ENCODE peak calls at places on chromosomes 7 and 10, in five cellular contexts. X, D, L, M and B are unnamed samples.
A peak's percentile ranks its signal among the peaks of the same experiment; 100 is the strongest.

GRCh38 chr7:84274029-84274638 is 79.5 kb upstream of the SEMA3A start:
- DNase-seq in L (no peak), M (peak; percentile 6), D (no peak), X (peak; percentile 6), B (no peak)

GRCh38 chr10:99880071-99880835 is 97.8 kb downstream of the ABCC2 start:
- DNase-seq in L (no peak), M (no peak), D (no peak), X (no peak), B (no peak)

GRCh38 chr10:104809288-104810090 is 168.4 kb downstream of the SORCS3 start:
- DNase-seq in D (peak; percentile 48), X (peak; percentile 99), L (no peak), M (peak; percentile 1), B (no peak)

GRCh38 chr10:69685426-69685801 is 55.4 kb downstream of the FAM241B start:
- DNase-seq in X (no peak), L (no peak), M (no peak), D (no peak), B (no peak)

GRCh38 chr10:50631052-50631451 is 7.3 kb upstream of the SGMS1 start:
- DNase-seq in X (no peak), M (no peak), L (no peak), D (no peak), B (no peak)

GRCh38 chr10:72316748-72317435 is 37.8 kb downstream of the DNAJB12 start:
- DNase-seq in X (no peak), L (peak; percentile 80), M (no peak), D (peak; percentile 41), B (no peak)

GRCh38 chr10:6753644-6754043 is 173.6 kb upstream of the PRKCQ start:
- DNase-seq in M (no peak), L (no peak), D (no peak), X (no peak), B (no peak)

GRCh38 chr7:123275036-123275753 is 75.4 kb upstream of the SLC13A1 start:
- DNase-seq in X (no peak), L (no peak), D (no peak), M (no peak), B (no peak)

GRCh38 chr10:89553064-89553734 is 17.8 kb upstream of the SLC16A12 start:
- DNase-seq in D (no peak), M (peak; percentile 94), X (peak; percentile 84), L (no peak), B (no peak)

GRCh38 chr7:95545007-95545615 is 51.2 kb downstream of the PDK4 start:
- DNase-seq in D (no peak), M (peak; percentile 66), X (peak; percentile 77), L (no peak), B (no peak)

GRCh38 chr10:96967847-96968246 is 135.7 kb downstream of the LCOR start:
- DNase-seq in X (no peak), D (no peak), M (peak; percentile 66), L (no peak), B (no peak)

GRCh38 chr10:117167346-117168134 is 29.5 kb upstream of the VAX1 start:
- DNase-seq in L (no peak), M (no peak), D (no peak), X (no peak), B (no peak)

GRCh38 chr7:92754756-92755581 is 81.4 kb downstream of the CDK6 start:
- DNase-seq in D (no peak), L (no peak), X (no peak), M (peak; percentile 75), B (peak; percentile 50)

GRCh38 chr10:71349401-71349800 is 30.3 kb downstream of the SLC29A3 start:
- DNase-seq in D (no peak), X (peak; percentile 73), M (no peak), L (no peak), B (no peak)

GRCh38 chr7:107105591-107106245 is 61.2 kb downstream of the PRKAR2B start:
- DNase-seq in M (no peak), X (no peak), L (no peak), D (no peak), B (no peak)

GRCh38 chr7:44257618-44258422 is 57.0 kb downstream of the YKT6 start:
- DNase-seq in D (peak; percentile 88), X (peak; percentile 91), L (peak; percentile 83), M (peak; percentile 82), B (peak; percentile 76)

GRCh38 chr7:107119376-107120100 is 49.3 kb upstream of the HBP1 start:
- DNase-seq in M (no peak), L (no peak), D (no peak), X (no peak), B (no peak)

GRCh38 chr10:71267508-71268240 is 51.4 kb upstream of the SLC29A3 start:
- DNase-seq in X (no peak), M (no peak), D (no peak), L (no peak), B (no peak)

GRCh38 chr10:71262027-71262426 is 49.7 kb downstream of the UNC5B start:
- DNase-seq in M (no peak), X (no peak), L (no peak), D (no peak), B (no peak)

GRCh38 chr7:158023157-158023556 is 564.5 kb downstream of the PTPRN2 start:
- DNase-seq in D (no peak), X (no peak), L (no peak), M (no peak), B (no peak)

GRCh38 chr10:28879875-28880381 is 202.6 kb downstream of the BAMBI start:
- DNase-seq in L (no peak), M (peak; percentile 43), D (no peak), X (no peak), B (no peak)

GRCh38 chr10:113438660-113439059 is 114.2 kb upstream of the HABP2 start:
- DNase-seq in M (peak; percentile 83), X (peak; percentile 25), L (no peak), D (no peak), B (no peak)

GRCh38 chr10:113441871-113442270 is 111.0 kb upstream of the HABP2 start:
- DNase-seq in X (no peak), M (no peak), L (no peak), D (no peak), B (no peak)

GRCh38 chr10:113444766-113445365 is 108.0 kb upstream of the HABP2 start:
- DNase-seq in D (no peak), X (no peak), M (no peak), L (no peak), B (no peak)

GRCh38 chr10:113442340-113442739 is 110.5 kb upstream of the HABP2 start:
- DNase-seq in M (no peak), X (no peak), L (no peak), D (no peak), B (no peak)

GRCh38 chr10:113441220-113441619 is 111.6 kb upstream of the HABP2 start:
- DNase-seq in L (no peak), M (peak; percentile 84), X (peak; percentile 4), D (no peak), B (no peak)
- TF ChIP-seq CTCF in L (no peak), M (peak; percentile 57), X (no peak), D (no peak), B (no peak)

GRCh38 chr7:101164071-101164840 is 1.1 kb downstream of the VGF start:
- DNase-seq in X (peak; percentile 56), D (peak; percentile 37), M (peak; percentile 65), L (no peak), B (no peak)

GRCh38 chr7:101166909-101167644 is 1.7 kb upstream of the VGF start:
- DNase-seq in M (no peak), X (no peak), D (no peak), L (no peak), B (no peak)

GRCh38 chr7:101165958-101166602 is 711 bp upstream of the VGF start:
- DNase-seq in D (no peak), M (no peak), X (no peak), L (no peak), B (no peak)

GRCh38 chr7:101166603-101166908 is 1.2 kb upstream of the VGF start:
- DNase-seq in D (no peak), X (no peak), L (no peak), M (no peak), B (no peak)

DNA sequence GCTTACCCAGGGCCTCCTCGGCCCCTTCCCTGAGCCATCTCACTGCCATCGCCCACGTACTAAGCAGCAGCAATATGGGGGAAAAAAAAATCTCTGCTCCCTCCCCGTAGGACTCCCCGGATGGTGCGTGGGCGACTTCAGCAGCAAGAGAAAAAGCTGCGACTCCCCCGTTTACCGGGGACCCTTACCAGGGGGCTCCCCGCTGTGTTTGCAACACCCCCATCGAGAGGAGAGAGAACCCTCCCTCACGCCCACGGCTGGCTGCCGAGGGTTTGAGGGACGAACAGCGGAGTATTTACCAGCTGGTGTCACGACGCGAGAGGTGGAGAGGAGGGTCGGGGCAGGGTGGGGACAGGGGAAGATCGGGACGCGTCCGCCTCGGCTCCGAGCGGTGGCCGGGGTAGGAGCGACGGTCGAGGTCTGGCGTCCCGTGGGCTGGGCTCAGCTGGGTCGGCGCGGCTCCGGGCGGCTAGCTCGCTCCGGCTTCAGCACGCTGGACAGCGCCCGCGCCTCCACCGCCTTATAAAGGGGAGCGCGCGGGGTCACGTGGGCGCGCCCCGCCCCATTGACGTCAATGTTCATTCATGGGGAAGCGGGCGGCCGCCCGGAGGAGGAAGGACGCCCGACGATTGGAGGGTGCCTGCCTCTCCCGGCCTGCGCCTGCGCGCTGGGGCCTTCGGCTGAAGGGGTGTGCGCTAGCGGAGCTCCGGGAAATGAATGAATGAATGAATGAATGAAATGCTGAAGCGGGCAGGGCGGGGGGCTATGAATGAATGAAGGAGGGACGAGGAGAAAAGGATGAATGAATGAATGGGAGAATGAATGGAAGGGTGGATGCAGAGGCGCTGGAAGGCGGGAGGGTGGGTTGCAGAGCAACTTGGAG is at the start of gene VGF:
- DNase-seq in D (peak; percentile 93), L (peak; percentile 96), X (peak; percentile 96), M (peak; percentile 92), B (peak; percentile 95)
- TF ChIP-seq CTCF in D (no peak), L (no peak), X (no peak), M (no peak), B (no peak)

DNA sequence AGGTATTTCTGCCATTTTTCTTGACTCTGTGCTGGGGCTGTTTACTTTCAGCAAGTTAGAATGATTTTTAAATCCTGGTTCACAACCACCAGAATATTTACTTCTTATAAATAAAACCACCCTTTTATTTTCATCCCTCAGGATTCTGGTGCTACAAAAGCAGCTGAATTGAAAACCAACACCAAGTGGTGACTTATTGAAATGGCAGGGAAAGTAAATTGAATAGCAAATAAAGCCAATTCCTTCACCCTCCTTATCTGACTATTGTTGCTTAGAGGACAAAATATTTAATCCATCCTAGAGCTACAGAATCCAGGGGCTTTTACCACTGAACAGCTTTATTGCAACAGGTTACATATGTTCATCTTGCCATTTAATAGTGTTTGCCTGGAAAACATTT is 828.6 kb upstream of the GHITM start:
- DNase-seq in X (no peak), D (no peak), M (no peak), L (no peak), B (no peak)
- TF ChIP-seq CTCF in X (no peak), D (no peak), M (no peak), L (no peak), B (no peak)

DNA sequence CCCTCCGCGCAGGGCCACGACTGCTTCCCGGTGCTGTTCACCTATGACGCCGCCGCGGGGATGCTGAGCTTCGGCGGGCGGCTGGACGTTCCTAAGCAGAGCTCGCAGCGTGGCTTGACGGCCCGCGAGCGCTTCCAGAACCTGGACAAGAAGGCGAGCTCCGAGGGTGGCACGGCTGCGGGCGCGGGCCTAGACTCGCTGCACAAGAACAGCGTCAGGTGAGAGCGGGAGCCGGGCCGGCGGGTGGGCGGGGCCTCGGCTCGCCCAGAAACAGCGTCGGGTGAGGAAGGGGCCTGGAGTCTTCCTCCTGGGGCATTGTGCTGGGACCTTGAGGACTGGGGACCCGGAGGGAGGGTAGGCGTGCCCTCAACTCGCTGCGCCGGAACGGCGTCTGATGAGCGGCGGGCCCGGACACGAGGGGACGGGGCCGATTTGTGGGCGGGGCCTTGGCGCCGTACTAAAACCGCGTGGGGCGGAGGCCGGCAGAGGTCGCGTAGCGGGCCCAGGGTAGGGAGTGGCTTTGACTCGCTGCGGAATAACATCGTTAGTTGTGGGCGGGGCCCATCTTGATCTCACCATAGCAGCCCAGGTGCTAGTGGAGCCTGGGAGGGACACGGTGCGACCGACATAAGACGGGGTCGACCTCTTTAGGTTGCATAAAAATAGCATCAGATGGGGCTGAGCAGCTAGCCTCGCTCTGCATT is 15.6 kb downstream of the PDAP1 start:
- DNase-seq in X (no peak), M (peak; percentile 29), D (peak; percentile 61), L (peak; percentile 88), B (peak; percentile 78)
- TF ChIP-seq CTCF in X (no peak), M (no peak), D (no peak), L (no peak), B (no peak)